ENCODE peak calls at places on chromosomes 2 and 18, in five cellular contexts. V is transverse colon, E is GM12878, Q is HepG2, C is stomach. M is an unnamed sample.

GRCh38 chr2:109660046-109660860 is 46.1 kb downstream of the SOWAHC start:
- DNase-seq in V (no peak), C (no peak), Q (peak; percentile 65), E (no peak), M (no peak)

GRCh38 chr2:69618362-69618761 is 25.2 kb downstream of the AAK1 start:
- DNase-seq in E (no peak), V (no peak), Q (no peak), C (no peak), M (no peak)

GRCh38 chr2:101706819-101707177 is 9.3 kb downstream of the MAP4K4 start:
- DNase-seq in E (peak; percentile 27), Q (no peak), C (no peak), V (no peak), M (no peak)

GRCh38 chr2:239216614-239217273 is 184.1 kb downstream of the HDAC4 start:
- DNase-seq in V (no peak), C (peak; percentile 19), Q (no peak), E (no peak), M (no peak)

GRCh38 chr2:170596576-170596975 is 118.6 kb upstream of the SP5 start:
- DNase-seq in Q (no peak), E (no peak), V (no peak), C (no peak), M (no peak)

GRCh38 chr2:41496908-41497307 is 550.9 kb upstream of the PKDCC start:
- DNase-seq in V (no peak), Q (no peak), C (no peak), E (no peak), M (no peak)

GRCh38 chr18:41532344-41533086 is 422.5 kb upstream of the PIK3C3 start:
- DNase-seq in Q (no peak), V (no peak), E (no peak), C (no peak), M (no peak)

GRCh38 chr2:194819367-194819766 is 837.7 kb upstream of the SLC39A10 start:
- DNase-seq in C (no peak), Q (no peak), V (no peak), E (no peak), M (no peak)

GRCh38 chr2:150449856-150450255 is 37.6 kb downstream of the RND3 start:
- DNase-seq in C (no peak), V (no peak), E (no peak), Q (peak; percentile 13), M (no peak)

GRCh38 chr2:155298001-155298400 is 599.5 kb downstream of the KCNJ3 start:
- DNase-seq in V (no peak), C (no peak), E (no peak), Q (no peak), M (no peak)

DNA sequence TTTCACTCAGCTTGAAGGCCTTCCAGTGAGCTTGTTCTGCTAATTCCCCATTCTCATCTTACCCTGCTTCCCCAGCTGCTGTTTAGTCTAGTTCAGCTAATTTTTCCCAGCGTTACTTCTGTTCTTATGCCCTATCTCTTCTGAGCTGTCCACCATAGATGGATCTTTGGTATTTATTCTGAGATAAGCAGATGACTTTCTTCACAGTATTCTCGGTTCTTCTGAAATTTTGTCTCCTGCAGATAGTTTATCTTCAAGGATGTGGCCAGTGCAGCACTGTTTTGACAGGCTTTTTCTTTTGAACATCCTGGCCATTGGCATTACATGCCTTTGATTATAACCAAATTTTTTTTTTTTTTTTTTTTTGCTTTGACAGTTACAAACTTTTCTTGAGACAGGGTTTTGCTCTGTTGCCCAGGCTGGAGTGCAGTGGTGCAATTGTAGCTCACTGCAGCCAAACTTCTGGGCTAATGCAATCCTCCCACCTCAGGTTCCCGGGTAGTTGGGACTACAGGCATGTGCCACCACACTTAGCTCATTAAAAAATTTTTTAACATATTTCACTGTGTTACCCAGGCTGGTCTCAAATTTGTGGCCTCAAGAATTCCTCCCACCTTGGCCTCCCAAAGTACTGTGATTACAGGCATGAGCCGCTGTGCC is 134.3 kb downstream of the WDSUB1 start:
- DNase-seq in Q (no peak), V (no peak), E (no peak), C (no peak), M (no peak)
- TF ChIP-seq EP300 in Q (no peak), V (no peak), E (no peak), C (no peak), M (no peak)

GRCh38 chr18:2970344-2970743 is 42.6 kb downstream of the LPIN2 start:
- DNase-seq in E (no peak), Q (no peak), C (no peak), V (no peak), M (no peak)

GRCh38 chr18:2970762-2971659 is 41.9 kb downstream of the LPIN2 start:
- DNase-seq in V (no peak), C (no peak), E (no peak), Q (no peak), M (peak; percentile 56)

GRCh38 chr18:2974731-2975130 is 38.2 kb downstream of the LPIN2 start:
- DNase-seq in C (no peak), E (no peak), Q (no peak), V (no peak), M (no peak)

GRCh38 chr18:2969695-2970094 is 43.2 kb downstream of the LPIN2 start:
- DNase-seq in V (no peak), C (no peak), E (no peak), Q (no peak), M (no peak)

DNA sequence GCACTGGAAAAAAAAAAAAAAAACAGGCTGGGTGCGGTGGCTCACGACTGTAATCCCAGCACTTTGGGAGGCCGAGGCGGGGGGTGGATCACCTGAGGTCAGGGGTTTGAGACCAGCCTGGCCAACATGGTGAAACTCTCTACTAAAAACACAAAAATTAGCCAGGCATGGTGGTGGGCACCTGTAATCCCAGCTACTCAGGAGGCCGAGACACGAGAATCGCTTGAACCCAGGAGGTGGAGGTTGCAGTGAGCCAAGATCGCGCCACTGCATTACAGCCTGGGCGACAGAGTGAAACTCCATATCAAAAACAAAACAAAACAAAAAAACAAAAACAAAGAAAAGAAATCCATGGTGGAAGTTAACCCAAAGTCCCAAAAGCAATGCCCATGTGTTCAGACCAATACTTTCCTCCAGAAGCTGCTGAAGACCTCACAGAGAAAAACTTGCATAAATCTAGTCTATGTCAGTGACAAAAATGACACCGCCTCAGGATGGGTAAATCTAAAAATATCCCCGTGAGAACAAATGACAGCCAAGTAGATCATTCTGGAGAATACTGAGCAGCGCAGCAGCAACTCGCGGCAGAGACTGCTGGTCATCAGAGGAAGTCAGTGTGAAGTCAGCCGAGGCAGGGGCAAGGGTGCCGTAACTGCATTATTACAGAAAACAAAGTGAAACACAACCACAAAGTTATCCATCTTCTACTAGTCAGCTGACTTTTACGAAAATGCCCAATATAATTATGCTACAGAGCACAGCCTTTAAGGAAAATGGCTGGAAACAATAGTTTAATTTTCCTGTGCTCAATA is 41.0 kb downstream of the LPIN2 start:
- DNase-seq in E (peak; percentile 90), V (peak; percentile 59), Q (no peak), C (peak; percentile 51), M (no peak)
- H3K4me3 ChIP-seq in E (peak overlapping the region; percentile 60), V (no peak overlapping the region), Q (no peak overlapping the region), C (no peak overlapping the region), M (no peak overlapping the region)

DNA sequence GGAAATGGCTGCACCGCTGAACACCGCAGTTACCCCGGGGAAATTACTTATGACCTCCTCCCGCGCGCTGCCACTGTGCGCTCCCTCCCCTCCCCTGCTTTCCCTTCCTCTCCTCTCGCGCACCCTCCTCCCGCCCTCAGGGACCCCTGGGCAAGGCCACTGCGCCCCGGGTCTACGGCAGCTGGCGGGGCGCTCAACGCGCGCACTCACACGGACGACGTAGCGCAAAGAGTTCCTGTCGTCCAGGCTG is 7.9 kb downstream of the ALPP start:
- DNase-seq in Q (no peak), E (no peak), C (no peak), V (no peak), M (peak; percentile 86)
- H3K27me3 ChIP-seq in Q (peaks cover 93% of the 10 kb centered on the region), E (peaks cover 7% of the 10 kb centered on the region), C (peaks cover 98% of the 10 kb centered on the region), V (peaks cover 98% of the 10 kb centered on the region), M (peaks cover 5% of the 10 kb centered on the region)

GRCh38 chr2:208269091-208269490 is 3.0 kb downstream of the PIKFYVE start:
- DNase-seq in Q (peak; percentile 35), V (no peak), E (no peak), C (no peak), M (no peak)

GRCh38 chr2:208268553-208268952 is 2.5 kb downstream of the PIKFYVE start:
- DNase-seq in E (no peak), V (no peak), C (no peak), Q (no peak), M (no peak)

GRCh38 chr2:208265371-208265806 is 666 bp upstream of the PIKFYVE start:
- DNase-seq in C (no peak), V (peak; percentile 36), Q (peak; percentile 30), E (no peak), M (no peak)

GRCh38 chr2:208266641-208267335 is 733 bp downstream of the PIKFYVE start:
- DNase-seq in Q (no peak), C (no peak), V (no peak), E (no peak), M (no peak)

DNA sequence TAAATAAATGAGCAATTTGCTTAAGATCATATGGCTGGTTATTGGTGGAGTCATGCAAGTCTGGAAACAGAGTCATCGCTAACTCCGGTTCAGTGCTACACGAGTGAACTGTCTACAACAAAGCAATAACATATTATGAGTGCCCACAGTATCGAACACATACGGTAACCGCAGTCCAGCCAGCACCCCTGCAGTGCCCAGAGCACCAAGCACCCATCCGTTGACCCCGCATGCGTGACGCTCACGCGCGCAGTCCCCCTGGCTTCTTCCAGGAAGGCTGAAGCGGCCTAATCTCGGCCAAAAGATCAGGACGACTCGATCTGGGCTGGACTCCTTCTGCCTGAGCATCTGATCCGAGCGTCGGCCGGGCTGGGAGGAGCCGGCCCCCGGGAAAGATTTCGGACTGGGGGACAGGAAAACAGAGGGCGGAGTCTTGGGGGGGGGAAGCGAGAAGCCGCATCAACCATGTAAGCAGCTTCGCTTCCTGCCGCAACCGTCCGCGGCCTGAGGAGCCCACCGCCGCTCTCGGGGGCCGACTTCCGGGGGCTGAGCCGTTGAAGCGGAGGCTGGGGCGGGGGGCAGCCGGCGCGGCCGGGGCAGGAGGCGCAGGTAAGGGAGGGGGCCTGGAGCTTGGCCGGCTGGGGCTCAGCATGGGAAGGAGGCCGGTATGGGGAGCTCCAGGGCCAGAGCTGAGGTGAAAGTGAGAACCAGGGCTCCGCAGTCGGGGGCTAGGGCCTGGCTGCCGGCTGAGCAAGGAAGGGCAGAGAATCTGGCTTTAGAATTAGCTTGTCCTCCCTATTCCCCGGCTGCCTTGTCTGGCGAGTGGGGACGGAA is at the start of gene PIKFYVE:
- DNase-seq in E (peak; percentile 91), Q (peak; percentile 99), V (peak; percentile 95), C (peak; percentile 92), M (peak; percentile 97)
- TF ChIP-seq EP300 in E (peak; percentile 71), Q (peak; percentile 34), V (no peak), C (peak; percentile 57), M (peak; percentile 40)

GRCh38 chr2:96888082-96889011 is 18.5 kb upstream of the SEMA4C start:
- DNase-seq in Q (no peak), C (peak; percentile 70), V (peak; percentile 74), E (no peak), M (peak; percentile 77)

GRCh38 chr2:96885432-96886137 is 15.7 kb upstream of the SEMA4C start:
- DNase-seq in C (no peak), Q (no peak), V (no peak), E (no peak), M (no peak)

GRCh38 chr2:96890252-96890651 is 20.4 kb upstream of the SEMA4C start:
- DNase-seq in C (no peak), Q (no peak), V (no peak), E (no peak), M (no peak)

GRCh38 chr2:96884299-96885156 is 14.6 kb upstream of the SEMA4C start:
- DNase-seq in E (no peak), Q (no peak), C (no peak), V (no peak), M (no peak)

GRCh38 chr2:96887419-96888081 is 17.7 kb upstream of the SEMA4C start:
- DNase-seq in Q (no peak), V (no peak), E (no peak), C (no peak), M (no peak)
- H3K4me3 ChIP-seq in Q (no peak overlapping the region), V (no peak overlapping the region), E (no peak overlapping the region), C (no peak overlapping the region), M (no peak overlapping the region)